ENCODE peak calls at places on chromosome 10, in nine cellular contexts. S is HL-60, G is cardiac fibroblast, I is lung, Q is testis, B is right lobe of liver, F is A673, Z is spleen, E is mucosa of descending colon. N is an unnamed sample.

GRCh38 chr10:75042292-75042974 is 69.0 kb upstream of the SAMD8 start:
- DNase-seq in G (peak), F (no peak), S (no peak), I (no peak), Z (no peak), E (no peak), Q (no peak), B (no peak), N (peak)

GRCh38 chr10:114879541-114880158 is 58.1 kb downstream of the FHIP2A start:
- DNase-seq in Z (no peak), G (peak), I (no peak), E (peak), Q (peak), F (peak), S (peak), B (peak), N (peak)

GRCh38 chr10:124586142-124586541 is 124.5 kb downstream of the LHPP start:
- DNase-seq in Z (no peak), G (no peak), F (no peak), I (no peak), E (peak), B (no peak), Q (no peak), S (no peak), N (no peak)

GRCh38 chr10:84412482-84412881 is 84.1 kb downstream of the CCSER2 start:
- DNase-seq in Q (no peak), G (no peak), F (no peak), S (no peak), Z (no peak), E (no peak), B (no peak), I (no peak), N (no peak)

GRCh38 chr10:35194471-35194870 is 67.8 kb downstream of the CREM start:
- DNase-seq in Q (no peak), Z (no peak), E (no peak), G (no peak), F (no peak), I (no peak), B (no peak), S (no peak), N (no peak)

GRCh38 chr10:85916999-85917573 is 449.5 kb downstream of the GRID1 start:
- DNase-seq in S (no peak), F (no peak), Q (no peak), B (peak), Z (no peak), I (no peak), G (no peak), E (no peak), N (peak)

GRCh38 chr10:71205468-71205867 is 6.9 kb upstream of the UNC5B start:
- DNase-seq in F (no peak), S (no peak), E (no peak), G (no peak), Z (no peak), I (no peak), B (no peak), Q (no peak), N (peak)

GRCh38 chr10:74067373-74068370 is 69.8 kb downstream of the VCL start:
- DNase-seq in Q (no peak), G (peak), S (peak), I (no peak), B (no peak), Z (no peak), E (no peak), F (no peak), N (peak)

GRCh38 chr10:33314788-33315561 is 19.5 kb downstream of the NRP1 start:
- DNase-seq in F (peak), B (no peak), G (no peak), S (no peak), Q (no peak), Z (no peak), I (no peak), E (no peak), N (peak)

GRCh38 chr10:6770846-6771245 is 190.8 kb upstream of the PRKCQ start:
- DNase-seq in S (no peak), F (no peak), G (peak), Z (no peak), E (no peak), Q (no peak), B (no peak), I (no peak), N (peak)

GRCh38 chr10:119025776-119026175 is 3.7 kb upstream of the NANOS1 start:
- DNase-seq in Q (no peak), G (peak), E (no peak), S (no peak), F (no peak), B (peak), Z (no peak), I (peak), N (no peak)

GRCh38 chr10:101014966-101015581 is 15.5 kb downstream of the LZTS2 start:
- DNase-seq in B (no peak), Z (no peak), F (peak), Q (no peak), G (peak), S (peak), I (no peak), E (no peak), N (peak)

GRCh38 chr10:131078131-131078881 is 233.2 kb downstream of the TCERG1L start:
- DNase-seq in F (no peak), E (no peak), I (no peak), S (no peak), Q (no peak), B (no peak), Z (no peak), G (no peak), N (no peak)

GRCh38 chr10:35808344-35808743 is 166.2 kb upstream of the FZD8 start:
- DNase-seq in B (no peak), S (no peak), I (no peak), Q (no peak), Z (no peak), G (no peak), E (no peak), F (no peak), N (no peak)

GRCh38 chr10:5958077-5958476 is 19.3 kb downstream of the IL15RA start:
- DNase-seq in Q (no peak), Z (no peak), G (peak), F (no peak), E (no peak), S (no peak), B (no peak), I (no peak), N (no peak)

GRCh38 chr10:62076872-62077271 is 175.4 kb downstream of the ARID5B start:
- DNase-seq in I (no peak), S (no peak), Z (no peak), B (no peak), F (no peak), E (no peak), G (peak), Q (no peak), N (peak)

GRCh38 chr10:24665001-24665400 is 58.7 kb downstream of the ARHGAP21 start:
- DNase-seq in S (no peak), I (no peak), E (no peak), G (no peak), F (no peak), Q (no peak), Z (no peak), B (no peak), N (no peak)

GRCh38 chr10:33162248-33162575 is 172.3 kb downstream of the NRP1 start:
- DNase-seq in B (no peak), Z (no peak), E (no peak), F (no peak), I (no peak), S (no peak), G (no peak), Q (no peak), N (no peak)

DNA sequence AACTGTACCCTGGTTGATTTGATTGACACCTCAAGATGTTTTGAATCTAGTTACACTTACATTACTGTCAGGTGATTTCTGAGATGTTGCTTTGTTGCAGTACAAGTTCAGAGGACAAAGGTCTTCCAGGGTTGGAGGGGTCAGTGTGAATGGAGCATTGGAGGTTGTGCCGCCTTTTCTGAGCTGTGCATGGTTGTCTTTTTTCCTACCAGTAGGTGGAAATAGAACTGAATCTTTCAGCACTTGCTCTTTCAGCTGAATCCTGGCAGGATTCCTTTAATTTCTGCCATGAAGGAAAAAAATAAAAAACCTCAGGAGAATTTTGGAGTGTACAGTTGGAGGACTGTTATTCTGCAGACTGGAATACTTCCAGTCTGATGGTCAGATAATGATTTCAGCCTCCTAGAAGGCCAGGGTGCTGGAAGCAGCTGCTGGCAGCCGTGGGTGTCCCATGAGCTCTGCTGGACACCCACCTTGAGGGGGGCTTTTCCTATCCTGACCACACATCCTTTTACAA is 82.7 kb downstream of the PLCE1 start:
- DNase-seq in F (no peak), B (peak), G (peak), I (no peak), S (no peak), E (no peak), Z (no peak), Q (no peak), N (peak)
- TF ChIP-seq CTCF in F (no peak), B (peak), G (peak), I (no peak), S (no peak), E (peak), Z (peak), Q (peak), N (peak)

GRCh38 chr10:110803239-110803593 is 68.5 kb upstream of the PDCD4 start:
- DNase-seq in S (no peak), Q (no peak), G (no peak), B (no peak), Z (no peak), I (no peak), F (no peak), E (no peak), N (no peak)
- H3K4me3 ChIP-seq in S (no peak), Q (no peak), G (no peak), B (no peak), Z (no peak), I (no peak), F (no peak), E (no peak), N (no peak)

GRCh38 chr10:19408924-19409323 is 360.3 kb downstream of the MALRD1 start:
- DNase-seq in B (no peak), I (no peak), E (no peak), F (no peak), Z (no peak), Q (no peak), S (no peak), G (no peak), N (no peak)

GRCh38 chr10:19416164-19416563 is 367.6 kb downstream of the MALRD1 start:
- DNase-seq in Z (no peak), F (no peak), G (no peak), E (no peak), Q (no peak), B (no peak), I (no peak), S (no peak), N (no peak)

GRCh38 chr10:19412531-19412930 is 363.9 kb downstream of the MALRD1 start:
- DNase-seq in F (peak), E (no peak), S (no peak), B (no peak), Q (peak), I (no peak), G (peak), Z (no peak), N (peak)

DNA sequence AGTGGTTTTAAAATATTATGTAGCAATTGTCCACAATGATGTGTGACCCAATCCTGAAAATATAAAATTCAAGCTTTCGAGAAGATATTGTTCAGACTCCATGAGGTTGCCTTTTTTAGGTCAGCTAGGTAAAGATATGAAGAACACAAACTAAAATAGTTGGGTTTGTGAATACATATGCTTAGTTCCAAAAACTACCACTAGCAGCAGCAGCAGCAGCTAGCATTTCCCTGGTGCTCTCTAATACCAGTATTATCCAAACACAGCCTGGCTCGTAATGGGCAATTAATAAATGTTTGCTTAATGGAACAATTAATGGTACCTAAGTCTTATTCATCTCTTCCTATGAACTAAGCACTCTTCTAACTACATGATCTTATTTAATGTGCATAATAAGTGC is 362.5 kb downstream of the MALRD1 start:
- DNase-seq in S (no peak), G (no peak), B (no peak), I (no peak), Z (no peak), E (no peak), F (no peak), Q (no peak), N (no peak)
- TF ChIP-seq CTCF in S (no peak), G (no peak), B (no peak), I (no peak), Z (no peak), E (no peak), F (no peak), Q (no peak), N (no peak)

DNA sequence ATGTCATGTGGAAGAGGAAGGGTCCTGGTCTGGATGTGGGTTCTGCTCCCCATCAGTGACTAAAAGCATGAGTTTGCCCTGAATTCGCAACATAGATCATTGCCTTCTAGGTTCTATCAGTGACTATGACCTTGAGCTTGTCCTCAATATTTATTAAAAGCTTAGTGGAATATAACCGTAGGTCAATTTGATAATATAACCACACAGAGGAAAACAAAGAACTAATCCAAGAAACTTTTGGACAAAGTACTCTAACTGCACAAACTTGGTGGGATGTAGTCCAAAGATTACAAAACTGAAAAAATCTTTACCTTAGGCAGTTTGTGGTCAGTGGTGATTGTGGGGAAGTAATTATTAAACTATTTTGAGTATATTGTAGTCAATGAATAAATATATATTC is 152.9 kb downstream of the CYP26A1 start:
- DNase-seq in Z (no peak), B (no peak), G (no peak), S (no peak), I (no peak), Q (no peak), E (no peak), F (no peak), N (no peak)
- H3K4me3 ChIP-seq in Z (no peak), B (no peak), G (no peak), S (no peak), I (no peak), Q (no peak), E (no peak), F (no peak), N (no peak)

GRCh38 chr10:48614481-48615383 is 9.9 kb upstream of the ARHGAP22 start:
- DNase-seq in Q (no peak), F (no peak), E (no peak), B (no peak), S (no peak), G (peak), I (no peak), Z (no peak), N (no peak)
- TF ChIP-seq CTCF in Q (no peak), F (peak), E (no peak), B (peak), S (no peak), G (peak), I (no peak), Z (no peak), N (peak)

DNA sequence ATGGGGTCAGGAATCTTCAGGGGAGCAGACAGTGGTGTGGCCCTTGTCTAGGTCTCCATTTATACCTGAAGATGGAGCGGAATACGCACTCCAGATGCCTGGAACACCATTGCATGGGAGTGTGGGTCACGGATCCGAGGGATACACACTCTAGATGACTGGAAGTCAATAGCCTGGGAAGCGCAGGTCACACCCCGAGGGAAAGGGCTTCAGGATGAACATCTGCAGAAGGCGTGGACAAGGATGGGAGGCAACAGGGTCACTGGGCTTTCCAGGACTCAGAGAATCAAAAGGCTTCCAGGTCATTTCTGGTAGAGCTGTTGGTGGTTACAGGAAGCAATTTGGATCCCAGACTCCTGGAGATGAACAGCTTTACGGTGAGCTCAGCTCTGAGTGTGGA is 382.2 kb upstream of the KLF6 start:
- DNase-seq in G (no peak), F (no peak), S (no peak), I (no peak), B (no peak), E (no peak), Q (no peak), Z (no peak), N (no peak)
- H3K4me3 ChIP-seq in G (no peak), F (no peak), S (no peak), I (no peak), B (no peak), E (no peak), Q (no peak), Z (no peak), N (no peak)

DNA sequence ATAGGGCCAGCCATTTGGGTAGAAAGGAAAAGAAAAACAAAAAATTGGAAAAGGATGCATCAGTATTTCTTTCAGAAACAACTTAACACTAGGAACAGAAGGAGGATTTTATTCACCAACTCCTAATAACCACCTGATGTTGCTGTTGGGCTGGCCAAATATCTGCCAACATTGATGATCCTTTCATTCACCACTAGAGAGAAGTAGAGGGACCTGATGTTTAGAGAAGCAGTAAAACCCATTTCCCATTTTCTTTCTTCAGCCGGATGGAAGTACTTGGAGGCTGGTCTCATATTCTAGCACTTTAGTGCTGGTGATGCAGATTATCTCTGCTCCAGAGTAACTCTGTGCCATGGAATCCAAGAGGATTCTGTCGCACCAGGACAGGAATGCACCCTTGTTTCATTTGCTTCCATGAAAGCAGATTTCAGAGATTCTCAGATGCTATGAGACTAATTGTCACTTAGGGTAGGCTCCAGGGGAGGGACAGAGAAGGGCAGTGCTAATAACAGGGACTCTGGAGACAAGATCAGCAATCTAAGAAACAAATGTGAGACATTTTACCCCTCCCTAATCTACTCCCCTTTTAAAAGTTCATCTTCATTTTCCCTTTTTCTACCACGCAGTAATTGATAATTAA is 3.1 kb downstream of the KLLN start:
- DNase-seq in E (no peak), F (peak), I (no peak), Z (no peak), B (no peak), S (no peak), G (peak), Q (peak), N (peak)
- TF ChIP-seq CTCF in E (no peak), F (peak), I (peak), Z (peak), B (peak), S (peak), G (peak), Q (peak), N (peak)

GRCh38 chr10:122044713-122045112 is 55.8 kb downstream of the TACC2 start:
- DNase-seq in Q (peak), G (peak), E (no peak), Z (peak), I (no peak), F (no peak), B (peak), S (no peak), N (no peak)
- H3K4me3 ChIP-seq in Q (no peak), G (no peak), E (no peak), Z (no peak), I (no peak), F (no peak), B (no peak), S (no peak), N (no peak)

GRCh38 chr10:104643023-104643663 is 2.1 kb downstream of the SORCS3 start:
- DNase-seq in Z (peak), E (no peak), G (no peak), S (no peak), Q (no peak), F (no peak), I (no peak), B (no peak), N (no peak)
- TF ChIP-seq CTCF in Z (no peak), E (no peak), G (no peak), S (no peak), Q (no peak), F (peak), I (no peak), B (no peak), N (no peak)

DNA sequence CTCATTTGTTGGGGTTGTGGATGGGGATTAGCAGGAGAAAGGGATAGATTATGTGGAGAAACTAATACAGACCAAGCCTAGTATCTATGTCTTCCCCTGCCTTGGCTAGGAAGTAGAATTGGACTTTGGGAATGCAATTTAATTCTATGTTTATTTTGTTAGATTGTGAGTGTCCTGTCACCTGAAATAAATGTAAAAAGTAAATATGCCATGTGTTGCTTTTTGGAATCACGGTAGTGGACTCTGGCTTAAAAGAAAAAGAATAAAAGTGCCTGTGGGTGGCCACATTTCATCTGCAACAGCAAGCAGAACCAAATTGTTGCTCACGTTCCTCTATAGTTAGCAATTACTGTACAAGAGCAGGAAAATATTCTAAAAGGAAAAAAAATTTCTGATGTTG is 42.3 kb downstream of the TET1 start:
- DNase-seq in I (no peak), F (no peak), E (no peak), G (no peak), Q (no peak), B (no peak), S (no peak), Z (no peak), N (no peak)
- H3K4me3 ChIP-seq in I (no peak), F (peak), E (no peak), G (no peak), Q (no peak), B (no peak), S (no peak), Z (no peak), N (no peak)

N was measured in epithelial cell of esophagus.